ENCODE peak calls at places on chromosome 1, in six cellular contexts. B is glutamatergic neuron; S is activated T-helper 1 cell treated with anti-CD3 and anti-CD28 coated beads, Interleukin-12 subunit alpha, Interleukin-12 subunit beta, Interleukin-2, Interleukin-4 antibody, amounts not matched to agents 30 ng/mL and 10 ng/mL and 1 ng/mL, durations not matched to agents 14 hours and 24 hours and 36 hours; P is iPS-NIHi11; W is activated naive CD4-positive, alpha-beta T cell treated with Interleukin-2 at 50 U/mL for 16 hours; X is stimulated activated CD4-positive, alpha-beta T cell treated with anti-CD3 and anti-CD28 coated beads, Interleukin-15, amount 100 ng/mL, for 1 hour. U is an unnamed sample.
A peak's percentile ranks its signal among the peaks of the same experiment; 100 is the strongest.

GRCh38 chr1:167631987-167632680 is 2.1 kb downstream of the RCSD1 start:
- DNase-seq in B (no peak), S (no peak), P (no peak), W (peak; percentile 46), X (no peak), U (no peak)

GRCh38 chr1:117821782-117822447 is 107.5 kb downstream of the GDAP2 start:
- DNase-seq in B (no peak), S (no peak), P (no peak), W (no peak), X (no peak), U (no peak)

GRCh38 chr1:213162338-213162737 is 111.3 kb downstream of the RPS6KC1 start:
- DNase-seq in B (no peak), S (no peak), P (no peak), W (no peak), X (no peak), U (no peak)

GRCh38 chr1:212147581-212148033 is 112.1 kb downstream of the DTL start:
- DNase-seq in B (no peak), S (no peak), P (no peak), W (no peak), X (no peak), U (no peak)

GRCh38 chr1:50779811-50780210 is 180.3 kb downstream of the FAF1 start:
- DNase-seq in B (no peak), S (no peak), P (no peak), W (no peak), X (no peak), U (no peak)

GRCh38 chr1:99756598-99756997 is 9.8 kb downstream of the FRRS1 start:
- DNase-seq in B (no peak), S (no peak), P (no peak), W (no peak), X (no peak), U (no peak)

GRCh38 chr1:1162597-1163537 is 10.8 kb upstream of the TTLL10 start:
- DNase-seq in B (no peak), S (no peak), P (peak; percentile 77), W (no peak), X (no peak), U (no peak)

GRCh38 chr1:220045356-220046051 is 801 bp downstream of the EPRS1 start:
- DNase-seq in B (no peak), S (no peak), P (no peak), W (peak; percentile 13), X (no peak), U (peak; percentile 3)

GRCh38 chr1:31376374-31377134 is 3.7 kb upstream of the FABP3 start:
- DNase-seq in B (peak; percentile 86), S (no peak), P (peak; percentile 65), W (no peak), X (no peak), U (peak; percentile 75)

GRCh38 chr1:31374511-31375196 is 1.8 kb upstream of the FABP3 start:
- DNase-seq in B (no peak), S (no peak), P (no peak), W (no peak), X (no peak), U (no peak)

U was measured in retina.